ENCODE peak calls at places on chromosome 20, in four cellular contexts. X is KBM-7, Q is NCI-H2081, B is astrocyte of the cerebellum. A is an unnamed sample.
A peak's percentile ranks its signal among the peaks of the same experiment; 100 is the strongest.

GRCh38 chr20:8457978-8458377 is 325.9 kb downstream of the PLCB1 start:
- DNase-seq in X (peak; percentile 83), B (no peak), Q (no peak), A (no peak)

GRCh38 chr20:44614525-44614924 is 32.1 kb downstream of the PKIG start:
- DNase-seq in Q (no peak), B (no peak), X (no peak), A (no peak)

GRCh38 chr20:6228302-6228843 is 105.5 kb upstream of the FERMT1 start:
- DNase-seq in Q (no peak), B (no peak), X (no peak), A (peak; percentile 1)

GRCh38 chr20:3339571-3339970 is 67.9 kb downstream of the DNAAF9 start:
- DNase-seq in B (no peak), Q (no peak), X (no peak), A (no peak)

GRCh38 chr20:9440891-9441290 is 73.5 kb upstream of the LAMP5 start:
- DNase-seq in B (no peak), X (no peak), Q (no peak), A (no peak)

GRCh38 chr20:20181322-20181721 is 129.0 kb downstream of the CFAP61 start:
- DNase-seq in X (no peak), Q (no peak), B (no peak), A (no peak)

GRCh38 chr20:3706774-3707507 is 5.5 kb downstream of the SIGLEC1 start:
- DNase-seq in B (no peak), Q (no peak), X (no peak), A (no peak)

GRCh38 chr20:21640556-21640955 is 64.9 kb upstream of the PAX1 start:
- DNase-seq in Q (peak; percentile 50), X (peak; percentile 12), B (no peak), A (no peak)

GRCh38 chr20:41475507-41475906 is 108.9 kb upstream of the EMILIN3 start:
- DNase-seq in X (no peak), B (no peak), Q (no peak), A (no peak)

A was measured in HFF-Myc.